ENCODE peak calls at places on chromosome 13, in ten cellular contexts. W, P, S, A, H, M, F, O, R and K are unnamed samples.

GRCh38 chr13:52744842-52745241 is 5.2 kb upstream of the CNMD start:
- DNase-seq in W (no peak), P (no peak), S (no peak), A (no peak), H (no peak), M (no peak), F (no peak), O (no peak), R (no peak), K (no peak)

GRCh38 chr13:67966065-67966464 is 735.9 kb upstream of the PCDH9 start:
- DNase-seq in W (no peak), P (no peak), S (no peak), A (no peak), H (no peak), M (no peak), F (no peak), O (no peak), R (no peak), K (no peak)

GRCh38 chr13:111967572-111968201 is 99.3 kb upstream of the SOX1 start:
- DNase-seq in W (no peak), P (no peak), S (no peak), A (no peak), H (no peak), M (no peak), F (no peak), O (no peak), R (no peak), K (no peak)

GRCh38 chr13:27997904-27998522 is 9.5 kb upstream of the URAD start:
- DNase-seq in W (peak), P (no peak), S (peak), A (peak), H (peak), M (no peak), F (peak), O (no peak), R (peak), K (no peak)

GRCh38 chr13:27266937-27267336 is 3.7 kb upstream of the RASL11A start:
- DNase-seq in W (no peak), P (no peak), S (no peak), A (no peak), H (no peak), M (no peak), F (peak), O (no peak), R (no peak), K (no peak)

GRCh38 chr13:86856996-86857395 is 814.2 kb upstream of the SLITRK5 start:
- DNase-seq in W (peak), P (no peak), S (no peak), A (no peak), H (no peak), M (no peak), F (peak), O (no peak), R (no peak), K (no peak)

GRCh38 chr13:101455863-101456262 is 3.4 kb downstream of the ITGBL1 start:
- DNase-seq in W (peak), P (no peak), S (no peak), A (no peak), H (no peak), M (no peak), F (peak), O (no peak), R (no peak), K (no peak)

GRCh38 chr13:20121154-20121515 is 39.7 kb downstream of the GJA3 start:
- DNase-seq in W (peak), P (no peak), S (no peak), A (no peak), H (no peak), M (no peak), F (no peak), O (no peak), R (no peak), K (no peak)

GRCh38 chr13:107842562-107843180 is 372.7 kb downstream of the LIG4 start:
- DNase-seq in W (peak), P (no peak), S (no peak), A (no peak), H (no peak), M (no peak), F (peak), O (no peak), R (no peak), K (no peak)

GRCh38 chr13:74061939-74062595 is 72.1 kb downstream of the KLF12 start:
- DNase-seq in W (no peak), P (no peak), S (no peak), A (no peak), H (no peak), M (no peak), F (peak), O (no peak), R (no peak), K (no peak)

GRCh38 chr13:19604306-19604705 is 29.2 kb upstream of the MPHOSPH8 start:
- DNase-seq in W (peak), P (no peak), S (no peak), A (no peak), H (no peak), M (no peak), F (no peak), O (no peak), R (no peak), K (no peak)

GRCh38 chr13:114065926-114066774 is 66.3 kb downstream of the RASA3 start:
- DNase-seq in W (no peak), P (no peak), S (no peak), A (no peak), H (no peak), M (no peak), F (no peak), O (no peak), R (peak), K (no peak)

GRCh38 chr13:37640499-37640898 is 41.9 kb upstream of the POSTN start:
- DNase-seq in W (peak), P (no peak), S (no peak), A (no peak), H (no peak), M (no peak), F (peak), O (no peak), R (no peak), K (no peak)

GRCh38 chr13:34611678-34612077 is 330.4 kb upstream of the NBEA start:
- DNase-seq in W (no peak), P (no peak), S (no peak), A (no peak), H (no peak), M (no peak), F (no peak), O (no peak), R (no peak), K (no peak)

GRCh38 chr13:109646423-109646822 is 140.0 kb downstream of the IRS2 start:
- DNase-seq in W (no peak), P (no peak), S (no peak), A (no peak), H (no peak), M (no peak), F (no peak), O (no peak), R (no peak), K (no peak)

GRCh38 chr13:113848020-113848419 is 15.9 kb downstream of the GAS6 start:
- DNase-seq in W (no peak), P (no peak), S (no peak), A (no peak), H (peak), M (no peak), F (no peak), O (peak), R (peak), K (peak)

GRCh38 chr13:23510544-23510916 is 59.7 kb upstream of the TNFRSF19 start:
- DNase-seq in W (no peak), P (no peak), S (no peak), A (no peak), H (no peak), M (no peak), F (no peak), O (no peak), R (no peak), K (no peak)

GRCh38 chr13:107276936-107277335 is 709.0 kb upstream of the ARGLU1 start:
- DNase-seq in W (no peak), P (no peak), S (no peak), A (no peak), H (no peak), M (no peak), F (peak), O (no peak), R (no peak), K (no peak)

GRCh38 chr13:24168392-24168750 is 7.9 kb downstream of the SPATA13 start:
- DNase-seq in W (no peak), P (no peak), S (no peak), A (no peak), H (no peak), M (no peak), F (no peak), O (no peak), R (no peak), K (no peak)

GRCh38 chr13:19781526-19781925 is 1.2 kb downstream of the PSPC1 start:
- DNase-seq in W (peak), P (no peak), S (no peak), A (no peak), H (no peak), M (no peak), F (no peak), O (no peak), R (no peak), K (peak)

GRCh38 chr13:50127726-50128291 is 112.6 kb downstream of the KCNRG start:
- DNase-seq in W (no peak), P (no peak), S (no peak), A (no peak), H (no peak), M (no peak), F (no peak), O (no peak), R (peak), K (no peak)

GRCh38 chr13:50126378-50127016 is 111.3 kb downstream of the KCNRG start:
- DNase-seq in W (peak), P (no peak), S (no peak), A (no peak), H (no peak), M (no peak), F (peak), O (no peak), R (peak), K (no peak)

GRCh38 chr13:50128406-50129048 is 113.3 kb downstream of the KCNRG start:
- DNase-seq in W (no peak), P (no peak), S (no peak), A (no peak), H (no peak), M (no peak), F (no peak), O (no peak), R (peak), K (no peak)

GRCh38 chr13:50125556-50126377 is 110.5 kb downstream of the KCNRG start:
- DNase-seq in W (peak), P (peak), S (peak), A (peak), H (peak), M (peak), F (peak), O (peak), R (peak), K (peak)

DNA sequence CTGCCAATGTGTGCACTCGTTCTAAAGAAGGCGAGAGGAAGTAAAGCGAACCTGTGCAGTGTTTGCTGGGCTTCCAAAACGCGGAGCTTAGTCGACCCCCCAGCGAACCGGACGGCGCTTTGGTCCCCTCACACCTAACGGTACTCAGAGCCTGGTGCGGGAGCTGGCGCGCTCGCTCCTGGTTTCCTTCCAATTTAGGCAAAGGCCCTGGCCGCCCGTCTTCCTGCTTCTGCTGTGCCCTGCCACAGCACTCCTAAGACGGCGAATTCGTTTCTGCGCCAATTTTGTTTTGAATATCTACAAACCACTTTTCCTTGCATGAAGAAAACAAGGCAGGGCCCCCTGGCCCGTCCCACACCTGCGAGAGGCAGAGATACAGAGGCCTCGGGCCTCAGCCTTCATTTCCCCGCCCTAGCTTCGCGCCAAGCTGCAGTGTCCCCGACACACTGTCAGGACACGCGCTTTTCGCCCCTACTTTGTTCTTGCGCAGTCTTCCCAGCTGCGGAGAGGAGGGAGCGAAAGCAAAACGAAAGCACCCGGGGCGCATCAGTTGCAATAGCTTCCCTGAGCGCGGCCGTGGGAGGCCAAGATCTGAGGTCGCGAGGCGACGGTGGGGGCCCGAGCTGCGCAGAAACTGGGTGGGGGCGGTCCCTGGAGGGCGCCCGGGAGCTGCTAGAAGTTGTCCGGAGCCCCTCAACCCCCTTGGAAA is 111.9 kb downstream of the KCNRG start:
- DNase-seq in W (no peak), P (peak), S (peak), A (peak), H (peak), M (peak), F (peak), O (peak), R (peak), K (peak)
- H3K27ac ChIP-seq in W (no peak), P (peak), S (peak), A (peak), H (no peak), M (peak), F (peak), O (peak), R (no peak), K (no peak)

DNA sequence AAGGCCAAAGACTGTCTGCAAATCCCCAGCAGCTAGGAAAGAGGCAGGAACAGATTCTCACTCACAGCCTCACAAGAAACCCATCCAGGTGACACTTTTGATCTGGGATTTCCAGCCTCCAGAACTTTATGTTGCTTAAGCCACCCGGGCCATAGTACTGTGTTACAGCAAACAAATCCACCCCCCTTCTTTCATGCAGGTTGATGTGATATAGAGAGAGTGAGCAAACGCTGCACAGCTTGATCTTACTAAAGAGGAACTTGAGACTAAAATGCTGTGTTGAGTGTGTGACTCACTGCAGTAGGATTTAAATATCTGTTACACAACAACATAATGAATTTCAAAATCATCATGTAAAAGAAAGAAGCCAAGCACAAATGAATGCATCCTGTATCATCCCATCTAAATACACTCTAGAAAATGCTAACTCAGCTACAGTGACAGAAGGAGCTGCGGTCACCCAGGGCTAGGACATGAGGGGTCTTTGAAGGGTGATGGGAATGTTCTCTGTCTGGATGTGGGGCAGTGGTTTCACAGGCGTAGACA is 32.2 kb downstream of the RCBTB2 start:
- DNase-seq in W (peak), P (no peak), S (no peak), A (no peak), H (no peak), M (no peak), F (peak), O (no peak), R (no peak), K (no peak)
- H3K4me3 ChIP-seq in W (no peak), P (no peak), S (no peak), A (no peak), H (no peak), M (no peak), F (no peak), O (no peak), R (no peak), K (no peak)

GRCh38 chr13:50340566-50341287 is 325.5 kb downstream of the KCNRG start:
- DNase-seq in W (no peak), P (peak), S (peak), A (no peak), H (no peak), M (no peak), F (no peak), O (no peak), R (peak), K (no peak)
- H3K27ac ChIP-seq in W (no peak), P (no peak), S (no peak), A (no peak), H (no peak), M (no peak), F (no peak), O (no peak), R (no peak), K (no peak)

GRCh38 chr13:30802501-30802900 is 67.2 kb downstream of the ALOX5AP start:
- DNase-seq in W (no peak), P (no peak), S (no peak), A (no peak), H (no peak), M (no peak), F (no peak), O (no peak), R (no peak), K (no peak)

GRCh38 chr13:30804474-30804873 is 69.1 kb downstream of the ALOX5AP start:
- DNase-seq in W (no peak), P (no peak), S (no peak), A (no peak), H (peak), M (no peak), F (no peak), O (no peak), R (no peak), K (no peak)

GRCh38 chr13:30805132-30805537 is 69.8 kb downstream of the ALOX5AP start:
- DNase-seq in W (no peak), P (no peak), S (no peak), A (no peak), H (no peak), M (no peak), F (no peak), O (no peak), R (no peak), K (no peak)

GRCh38 chr13:30803791-30804190 is 68.4 kb downstream of the ALOX5AP start:
- DNase-seq in W (no peak), P (no peak), S (no peak), A (no peak), H (no peak), M (no peak), F (no peak), O (no peak), R (no peak), K (no peak)

DNA sequence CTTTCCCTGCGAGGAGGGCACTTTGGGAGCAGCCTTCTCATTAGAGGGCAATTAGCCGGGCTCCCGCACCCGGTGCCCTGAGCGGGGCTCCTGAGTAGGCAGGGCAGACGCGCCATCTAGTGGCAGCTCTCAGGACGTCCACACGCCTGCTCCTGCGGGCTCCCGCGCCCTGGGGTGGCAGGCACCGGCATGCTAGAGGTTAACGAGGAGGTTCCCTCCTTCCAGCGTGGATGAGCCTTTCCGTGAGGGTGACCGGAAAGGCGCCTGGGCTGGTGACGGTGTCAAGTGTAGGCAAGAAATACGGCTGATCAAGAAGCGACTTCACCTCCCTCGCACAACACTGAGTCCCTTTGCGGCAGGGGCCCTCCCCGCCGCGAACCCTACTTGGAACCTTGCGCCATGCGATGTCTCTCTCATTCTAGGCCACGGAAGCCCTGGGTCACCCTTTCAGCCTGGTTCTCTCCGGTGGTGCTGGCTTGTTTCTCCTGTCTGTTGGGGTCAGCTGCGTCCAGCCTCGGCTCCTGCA is 67.7 kb downstream of the ALOX5AP start:
- DNase-seq in W (peak), P (peak), S (peak), A (peak), H (peak), M (peak), F (peak), O (peak), R (peak), K (peak)
- H3K4me3 ChIP-seq in W (peak), P (peak), S (peak), A (peak), H (no peak), M (peak), F (no peak), O (peak), R (no peak), K (peak)

DNA sequence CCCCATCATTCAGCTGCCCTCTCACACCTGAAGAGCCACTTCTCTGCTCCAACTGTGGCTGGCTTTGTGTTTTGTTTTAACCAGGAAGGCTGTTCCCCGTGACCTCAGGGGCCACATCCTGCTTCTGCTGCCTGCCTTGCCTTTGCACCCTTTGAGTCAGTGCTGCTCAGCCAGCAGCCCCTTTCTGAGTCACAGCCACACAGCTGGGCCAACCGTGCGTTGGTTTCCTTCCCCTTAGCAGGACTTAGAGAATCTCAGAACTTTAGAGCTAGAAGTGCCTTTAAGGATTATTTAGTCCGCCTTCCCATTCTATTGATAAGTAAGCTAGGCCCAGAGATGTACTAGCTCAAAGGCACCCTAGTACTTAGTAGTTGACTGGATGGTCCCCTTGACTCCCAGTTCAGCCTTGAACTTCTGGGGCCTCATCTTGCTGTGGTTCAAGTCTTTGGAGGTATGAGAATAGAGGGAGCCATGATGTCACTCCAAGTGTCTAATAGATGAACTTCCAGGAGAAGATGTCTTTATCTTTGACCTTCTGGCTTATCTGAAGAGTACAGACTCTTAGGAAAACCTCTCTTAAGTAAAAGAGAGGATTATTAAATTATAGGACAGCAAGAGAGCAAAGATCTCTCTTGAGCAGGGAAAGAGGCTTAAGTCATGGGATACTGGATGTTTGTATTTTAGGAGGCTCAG is 8.0 kb downstream of the RGCC start:
- DNase-seq in W (peak), P (peak), S (peak), A (no peak), H (no peak), M (peak), F (peak), O (no peak), R (peak), K (peak)
- H3K27ac ChIP-seq in W (no peak), P (peak), S (peak), A (peak), H (no peak), M (peak), F (peak), O (peak), R (peak), K (peak)

GRCh38 chr13:99103536-99103935 is 97.1 kb upstream of the UBAC2 start:
- DNase-seq in W (no peak), P (no peak), S (no peak), A (no peak), H (no peak), M (no peak), F (no peak), O (no peak), R (no peak), K (no peak)
- H3K4me3 ChIP-seq in W (no peak), P (no peak), S (no peak), A (no peak), H (no peak), M (no peak), F (no peak), O (no peak), R (peak), K (no peak)